ENCODE peak calls at places on chromosomes 11 and 22, in five cellular contexts. I, E, L, A and W are unnamed samples.

GRCh38 chr22:49735411-49736311 is 92.0 kb downstream of the BRD1 start:
- DNase-seq in I (peak; percentile 8), E (peak; percentile 36), L (no peak), A (peak; percentile 47), W (peak; percentile 23)

GRCh38 chr11:82733444-82734119 is at the start of gene FAM181B:
- DNase-seq in I (peak; percentile 29), E (no peak), L (no peak), A (peak; percentile 72), W (peak; percentile 38)

GRCh38 chr11:60810151-60810550 is 25.0 kb downstream of the MS4A10 start:
- DNase-seq in I (no peak), E (no peak), L (no peak), A (no peak), W (no peak)

GRCh38 chr11:20259506-20259905 is 99.2 kb upstream of the DBX1 start:
- DNase-seq in I (no peak), E (no peak), L (no peak), A (no peak), W (no peak)

GRCh38 chr11:117796456-117797428 is at the start of gene DSCAML1:
- DNase-seq in I (no peak), E (no peak), L (no peak), A (no peak), W (no peak)

GRCh38 chr11:65780770-65781151 is at the start of gene AP5B1:
- DNase-seq in I (peak; percentile 41), E (peak; percentile 84), L (no peak), A (peak; percentile 76), W (peak; percentile 78)

GRCh38 chr11:124791626-124792341 is 8.4 kb downstream of the MSANTD2 start:
- DNase-seq in I (no peak), E (no peak), L (no peak), A (no peak), W (no peak)

GRCh38 chr11:10351768-10352641 is 47.1 kb downstream of the ADM start:
- DNase-seq in I (peak; percentile 79), E (peak; percentile 79), L (peak; percentile 72), A (peak; percentile 90), W (peak; percentile 53)

GRCh38 chr11:111606986-111607385 is 4.7 kb downstream of the SIK2 start:
- DNase-seq in I (no peak), E (no peak), L (no peak), A (no peak), W (no peak)

GRCh38 chr11:12678991-12679390 is 4.8 kb downstream of the TEAD1 start:
- DNase-seq in I (no peak), E (no peak), L (no peak), A (no peak), W (no peak)

GRCh38 chr22:44410396-44411056 is 87.5 kb downstream of the RTL6 start:
- DNase-seq in I (no peak), E (no peak), L (no peak), A (peak; percentile 61), W (peak; percentile 62)

GRCh38 chr11:64686466-64687175 is 36.4 kb downstream of the NRXN2 start:
- DNase-seq in I (no peak), E (no peak), L (no peak), A (no peak), W (no peak)

GRCh38 chr11:102494216-102494615 is 36.3 kb downstream of the MMP7 start:
- DNase-seq in I (peak; percentile 85), E (peak; percentile 54), L (no peak), A (no peak), W (peak; percentile 43)

GRCh38 chr11:26187639-26188038 is 144.3 kb upstream of the ANO3 start:
- DNase-seq in I (peak; percentile 4), E (peak; percentile 60), L (peak; percentile 33), A (no peak), W (no peak)

GRCh38 chr11:12017865-12018453 is 9.5 kb upstream of the DKK3 start:
- DNase-seq in I (peak; percentile 53), E (no peak), L (no peak), A (no peak), W (no peak)

GRCh38 chr22:30855266-30855665 is 113.3 kb downstream of the MORC2 start:
- DNase-seq in I (no peak), E (no peak), L (no peak), A (no peak), W (peak; percentile 7)

GRCh38 chr11:46249103-46249942 is 28.1 kb upstream of the CREB3L1 start:
- DNase-seq in I (no peak), E (no peak), L (no peak), A (no peak), W (no peak)

GRCh38 chr11:8032576-8033311 is 45.6 kb downstream of the EIF3F start:
- DNase-seq in I (no peak), E (no peak), L (no peak), A (no peak), W (no peak)

GRCh38 chr11:35525501-35526175 is at the start of gene PAMR1:
- DNase-seq in I (no peak), E (peak; percentile 44), L (peak; percentile 50), A (peak; percentile 89), W (peak; percentile 33)

GRCh38 chr11:27239305-27239942 is 123.6 kb downstream of the CCDC34 start:
- DNase-seq in I (no peak), E (no peak), L (no peak), A (no peak), W (no peak)

GRCh38 chr22:41983516-41983915 is 14.3 kb downstream of the SEPTIN3 start:
- DNase-seq in I (no peak), E (no peak), L (no peak), A (no peak), W (no peak)

GRCh38 chr11:17746096-17746495 is 11.5 kb downstream of the KCNC1 start:
- DNase-seq in I (no peak), E (no peak), L (no peak), A (peak; percentile 34), W (no peak)

GRCh38 chr22:39634530-39635399 is 64.2 kb downstream of the CACNA1I start:
- DNase-seq in I (peak; percentile 74), E (no peak), L (peak; percentile 39), A (no peak), W (peak; percentile 44)

GRCh38 chr11:19079643-19080440 is 19.3 kb upstream of the MRGPRX2 start:
- DNase-seq in I (peak; percentile 89), E (no peak), L (no peak), A (no peak), W (no peak)

GRCh38 chr11:75583710-75584658 is 21.9 kb downstream of the SERPINH1 start:
- DNase-seq in I (peak; percentile 70), E (no peak), L (peak; percentile 29), A (peak; percentile 92), W (peak; percentile 39)

DNA sequence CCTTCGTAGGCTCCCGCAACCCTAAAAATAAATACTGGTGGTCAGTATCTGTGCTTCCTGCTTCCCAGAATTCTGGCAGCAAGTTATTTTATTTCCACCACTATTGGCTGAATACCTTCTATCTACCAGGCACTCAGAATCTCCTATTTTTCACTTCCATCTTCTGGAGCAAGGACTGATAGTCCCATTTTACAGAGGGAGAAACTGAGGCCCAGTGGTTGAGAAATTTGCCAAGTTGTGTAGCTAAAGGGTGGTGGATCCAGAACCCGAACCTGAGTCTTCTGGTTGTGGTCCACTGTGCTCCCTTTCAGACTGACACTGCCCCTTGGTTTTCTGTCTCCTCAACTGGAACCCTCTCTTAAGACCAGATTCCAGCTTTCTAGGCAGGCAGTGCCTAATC is 31.6 kb downstream of the NECTIN1 start:
- DNase-seq in I (no peak), E (no peak), L (no peak), A (no peak), W (no peak)
- H3K4me3 ChIP-seq in I (no peak overlapping the region), E (no peak overlapping the region), L (no peak overlapping the region), A (no peak overlapping the region), W (no peak overlapping the region)

GRCh38 chr11:119047205-119047604 is 9.8 kb downstream of the HYOU1 start:
- DNase-seq in I (no peak), E (no peak), L (no peak), A (no peak), W (no peak)

GRCh38 chr11:119041821-119042514 is 11.3 kb upstream of the SLC37A4 start:
- DNase-seq in I (no peak), E (no peak), L (no peak), A (no peak), W (no peak)

GRCh38 chr11:119048644-119049043 is 8.4 kb downstream of the HYOU1 start:
- DNase-seq in I (no peak), E (no peak), L (no peak), A (no peak), W (no peak)

GRCh38 chr11:119046489-119046888 is 10.5 kb downstream of the HYOU1 start:
- DNase-seq in I (no peak), E (no peak), L (no peak), A (no peak), W (no peak)

DNA sequence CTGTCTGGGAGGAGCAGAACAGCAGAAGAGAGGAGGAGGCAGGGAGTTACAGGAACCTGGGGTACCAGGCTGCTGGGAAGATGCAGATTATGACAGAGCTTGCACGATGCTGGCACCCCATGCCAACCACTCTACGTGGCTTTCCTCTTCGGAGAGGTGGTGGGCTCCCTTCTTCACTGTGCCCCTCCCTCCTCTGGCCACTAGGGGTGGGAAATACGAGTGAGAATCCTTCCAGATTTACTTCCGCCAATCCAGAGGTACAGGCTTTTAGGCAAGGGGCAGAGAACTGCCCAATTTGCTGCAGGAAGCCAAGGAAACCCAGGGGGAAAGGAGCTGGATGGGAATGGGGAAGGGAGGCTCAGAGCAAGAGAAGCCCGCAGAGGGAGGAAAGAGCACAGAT is 12.3 kb downstream of the HYOU1 start:
- DNase-seq in I (no peak), E (no peak), L (no peak), A (no peak), W (no peak)
- TF ChIP-seq CTCF in I (peak; percentile 25), E (no peak), L (no peak), A (no peak), W (no peak)

DNA sequence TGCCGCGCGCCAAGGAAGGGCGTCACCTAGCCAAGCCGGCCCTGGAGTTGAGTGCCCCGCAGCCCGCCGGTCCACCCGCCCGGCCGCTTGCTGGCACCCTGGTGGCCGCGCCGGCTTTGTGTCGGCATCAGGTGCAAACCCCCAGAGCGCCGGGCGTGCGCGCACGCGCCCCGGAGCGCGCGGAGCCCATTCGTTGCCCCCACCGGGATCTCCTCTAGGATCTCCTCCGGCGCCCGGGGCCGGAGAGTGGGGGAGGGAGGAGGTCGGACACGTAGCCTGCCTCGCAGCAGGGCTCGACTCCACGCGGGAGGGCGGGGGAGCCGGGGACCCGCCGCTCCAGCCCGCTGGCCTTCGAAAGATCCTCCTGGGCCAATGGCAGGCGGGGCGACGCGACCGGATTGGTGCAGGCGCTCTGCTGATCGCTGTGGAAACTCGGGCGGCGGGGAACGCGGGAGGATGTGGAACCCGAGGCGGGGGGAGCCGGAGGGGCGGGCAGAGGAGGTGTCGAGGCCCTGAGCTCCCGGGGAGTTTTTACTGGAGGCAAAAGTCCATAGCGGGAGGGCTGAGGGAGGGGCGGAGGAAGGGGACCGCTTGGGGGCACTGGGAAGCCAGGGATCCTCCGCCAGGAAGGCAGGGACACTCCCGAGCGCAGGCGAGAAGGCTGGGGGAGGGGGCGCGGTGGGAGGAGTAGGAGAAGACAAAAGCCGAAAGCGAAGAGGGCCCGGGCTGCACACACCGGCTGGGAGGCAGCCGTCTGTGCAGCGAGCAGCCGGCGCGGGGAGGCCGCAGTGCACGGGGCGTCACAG is at the start of gene FADS2:
- DNase-seq in I (peak; percentile 93), E (peak; percentile 86), L (peak; percentile 76), A (peak; percentile 92), W (peak; percentile 57)
- TF ChIP-seq POLR2A in I (no peak), E (no peak), L (no peak), A (peak; percentile 39), W (no peak)

GRCh38 chr11:133402551-133402950 is 129.8 kb downstream of the OPCML start:
- DNase-seq in I (no peak), E (no peak), L (no peak), A (no peak), W (no peak)

GRCh38 chr11:133403900-133404299 is 128.4 kb downstream of the OPCML start:
- DNase-seq in I (no peak), E (no peak), L (no peak), A (no peak), W (no peak)

GRCh38 chr11:133399855-133400625 is 132.3 kb downstream of the OPCML start:
- DNase-seq in I (no peak), E (no peak), L (no peak), A (no peak), W (no peak)

GRCh38 chr11:133399294-133399693 is 133.0 kb downstream of the OPCML start:
- DNase-seq in I (no peak), E (no peak), L (no peak), A (no peak), W (no peak)
- H3K4me3 ChIP-seq in I (no peak overlapping the region), E (no peak overlapping the region), L (no peak overlapping the region), A (no peak overlapping the region), W (no peak overlapping the region)